ENCODE peak calls at places on chromosomes 1 and 21, in four cellular contexts. F is tibial nerve, S is GM13977, L is fibroblast of the aortic adventitia. C is an unnamed sample.

GRCh38 chr1:111961773-111962565 is 27.5 kb downstream of the KCND3 start:
- DNase-seq in F (no peak), L (no peak), S (no peak), C (no peak)

GRCh38 chr1:235067396-235068154 is 61.1 kb downstream of the TOMM20 start:
- DNase-seq in L (peak), S (no peak), F (peak), C (no peak)

GRCh38 chr1:96234299-96234698 is 487.3 kb upstream of the PTBP2 start:
- DNase-seq in S (no peak), L (peak), F (peak), C (peak)

GRCh38 chr21:18602711-18603110 is 199.1 kb upstream of the TMPRSS15 start:
- DNase-seq in F (no peak), S (no peak), L (no peak), C (no peak)

GRCh38 chr1:183472488-183473285 is at the start of gene SMG7:
- DNase-seq in L (no peak), S (peak), F (peak), C (peak)

GRCh38 chr1:162070825-162071224 is 1.3 kb downstream of the NOS1AP start:
- DNase-seq in S (no peak), L (no peak), F (no peak), C (no peak)

GRCh38 chr1:153447498-153448170 is 12.8 kb downstream of the S100A7 start:
- DNase-seq in S (no peak), L (peak), F (no peak), C (no peak)

GRCh38 chr1:113133038-113133437 is 60.0 kb downstream of the LRIG2 start:
- DNase-seq in L (no peak), S (no peak), F (no peak), C (no peak)

GRCh38 chr1:213956295-213956770 is 31.4 kb upstream of the PROX1 start:
- DNase-seq in F (no peak), S (no peak), L (no peak), C (no peak)

GRCh38 chr1:227192163-227192562 is 126.1 kb downstream of the CDC42BPA start:
- DNase-seq in S (no peak), F (no peak), L (peak), C (no peak)

GRCh38 chr1:245579881-245580280 is 425.1 kb downstream of the KIF26B start:
- DNase-seq in L (no peak), F (no peak), S (no peak), C (no peak)

GRCh38 chr1:39154553-39155361 is 49.7 kb upstream of the MACF1 start:
- DNase-seq in S (no peak), F (peak), L (peak), C (no peak)

GRCh38 chr1:39160703-39161102 is 43.8 kb upstream of the MACF1 start:
- DNase-seq in F (no peak), L (peak), S (no peak), C (no peak)

GRCh38 chr1:39159224-39160036 is 45.1 kb upstream of the MACF1 start:
- DNase-seq in S (no peak), L (peak), F (no peak), C (no peak)

GRCh38 chr1:39157304-39157703 is 47.2 kb upstream of the MACF1 start:
- DNase-seq in S (no peak), F (no peak), L (no peak), C (no peak)

DNA sequence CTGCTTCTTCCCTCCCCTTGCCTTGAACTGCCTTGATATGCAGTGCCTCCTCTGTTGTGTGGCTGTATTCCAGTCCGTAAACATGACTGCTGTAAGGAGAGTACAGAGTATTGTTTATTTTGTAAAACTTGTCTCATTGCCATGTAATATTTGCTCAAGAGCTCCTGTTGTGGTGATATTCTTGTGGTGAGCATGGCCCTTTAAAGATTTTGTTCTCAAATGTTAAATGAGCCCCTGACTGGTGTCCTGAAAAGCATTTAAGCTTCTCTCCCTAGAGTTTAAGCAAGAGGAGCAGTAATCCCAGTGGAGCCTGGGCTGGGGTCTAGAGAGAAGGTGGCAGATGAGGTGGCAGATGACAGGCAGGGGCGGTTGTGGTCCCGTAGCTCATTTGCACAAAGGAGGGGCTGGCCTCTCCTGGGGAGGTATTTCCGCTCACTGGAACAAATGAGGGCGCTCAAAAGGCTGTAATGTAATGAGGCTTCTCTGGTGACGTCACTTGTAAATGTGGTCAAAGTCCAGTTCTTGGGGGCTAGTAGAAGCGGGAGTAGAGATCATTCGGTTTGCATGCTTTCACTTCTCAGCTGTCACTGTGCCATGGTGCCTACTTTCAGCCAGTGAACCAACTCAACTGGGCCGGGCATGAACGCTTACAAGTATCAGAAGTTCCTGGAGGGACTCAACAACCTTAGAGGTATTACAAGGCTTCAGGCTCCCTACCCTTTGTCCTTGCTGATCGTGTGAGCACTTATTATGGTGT is 46.0 kb upstream of the MACF1 start:
- DNase-seq in L (no peak), F (no peak), S (no peak), C (no peak)
- TF ChIP-seq CTCF in L (no peak), F (no peak), S (no peak), C (no peak)

GRCh38 chr1:94009304-94009703 is 100.1 kb upstream of the GCLM start:
- DNase-seq in F (no peak), L (no peak), S (no peak), C (no peak)

GRCh38 chr1:94013331-94013925 is 104.2 kb upstream of the GCLM start:
- DNase-seq in F (no peak), L (no peak), S (no peak), C (no peak)

GRCh38 chr1:94011709-94012590 is 102.7 kb upstream of the GCLM start:
- DNase-seq in L (peak), F (no peak), S (no peak), C (no peak)

GRCh38 chr1:94012686-94013330 is 103.6 kb upstream of the GCLM start:
- DNase-seq in S (no peak), F (no peak), L (peak), C (no peak)

GRCh38 chr1:94011129-94011528 is 101.9 kb upstream of the GCLM start:
- DNase-seq in F (no peak), S (no peak), L (no peak), C (no peak)
- TF ChIP-seq CTCF in F (no peak), S (no peak), L (no peak), C (no peak)

DNA sequence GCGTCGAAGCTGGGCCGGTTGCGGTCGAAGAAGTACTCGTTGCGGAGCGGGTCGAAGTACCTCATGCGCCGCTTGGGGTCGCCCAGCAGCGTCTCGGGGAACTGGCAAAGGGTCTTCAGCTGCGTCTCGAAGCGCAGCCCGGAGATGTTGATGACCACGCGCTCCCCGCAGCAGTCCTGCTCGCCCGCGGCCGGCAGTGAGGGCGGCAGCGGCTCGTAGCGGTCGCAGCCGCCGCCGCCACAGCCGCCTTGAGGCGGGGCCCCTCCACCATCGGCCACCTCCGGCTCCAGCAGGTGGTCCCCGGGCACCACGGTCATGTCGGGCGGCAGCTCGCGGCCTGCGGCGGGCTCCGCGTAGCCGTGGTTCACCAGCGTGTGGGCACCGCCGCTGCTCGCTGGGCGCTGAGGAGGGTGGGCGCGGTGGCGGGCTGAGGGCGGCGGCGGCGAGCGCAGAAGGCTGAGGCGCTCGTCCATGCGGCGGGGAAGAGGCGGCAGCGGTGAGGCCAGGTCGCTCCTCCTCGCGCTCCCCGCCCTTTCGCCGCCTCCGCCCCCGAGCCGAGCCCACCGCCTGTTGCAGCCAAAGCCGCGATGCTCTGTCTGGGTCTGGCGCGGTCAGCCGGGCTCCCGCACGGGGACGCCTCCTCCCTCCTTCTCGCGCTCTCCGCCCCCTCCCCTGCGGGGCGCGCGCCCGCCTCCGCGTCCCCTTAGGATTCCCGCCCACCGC is at the start of gene KCNA3:
- DNase-seq in F (no peak), S (peak), L (no peak), C (peak)
- TF ChIP-seq CTCF in F (no peak), S (no peak), L (no peak), C (no peak)

GRCh38 chr1:229272164-229273158 is 1.6 kb downstream of the RAB4A start:
- DNase-seq in L (no peak), F (no peak), S (no peak), C (no peak)

GRCh38 chr1:229268505-229268904 is 2.4 kb upstream of the RAB4A start:
- DNase-seq in S (no peak), L (peak), F (no peak), C (no peak)

GRCh38 chr1:229273507-229274232 is 2.8 kb downstream of the RAB4A start:
- DNase-seq in L (peak), S (no peak), F (no peak), C (no peak)

GRCh38 chr1:229270547-229271447 is at the start of gene RAB4A:
- DNase-seq in L (peak), F (peak), S (peak), C (peak)

GRCh38 chr1:229271448-229272120 is 673 bp downstream of the RAB4A start:
- DNase-seq in L (peak), S (peak), F (no peak), C (no peak)
- TF ChIP-seq CTCF in L (no peak), S (no peak), F (no peak), C (no peak)

DNA sequence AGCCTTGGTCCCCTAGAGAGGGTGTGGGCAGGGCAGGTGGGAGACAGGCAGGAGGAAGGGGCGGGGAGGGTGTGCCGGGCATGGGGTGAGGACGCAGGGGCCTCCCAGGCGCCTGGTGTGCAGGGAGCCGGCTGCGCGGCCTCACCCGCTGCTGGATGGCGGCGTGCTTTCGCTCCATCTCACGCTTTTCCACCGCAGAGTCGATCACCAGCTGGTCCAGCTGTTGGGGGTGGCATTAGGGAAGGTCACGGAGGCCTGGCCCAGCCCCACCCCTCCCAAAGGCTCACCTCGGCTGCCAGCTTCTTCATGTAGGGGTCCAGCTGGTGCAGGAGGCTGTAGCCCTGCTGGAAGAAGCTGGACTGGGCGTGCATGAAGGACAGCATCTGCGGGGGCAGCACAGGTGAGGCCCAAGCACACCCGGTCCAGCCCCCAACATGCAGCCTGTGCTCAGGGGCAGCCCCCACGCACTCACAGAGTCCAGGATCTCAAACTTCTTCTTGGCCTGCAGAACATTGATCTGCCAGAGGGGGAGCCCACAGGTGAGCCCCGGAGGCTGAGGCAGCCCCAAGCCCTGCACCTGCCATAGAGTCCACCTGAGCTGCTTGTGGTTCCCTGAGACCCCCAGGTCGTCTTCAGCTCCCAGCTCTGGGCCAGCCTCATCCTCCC is 7.9 kb downstream of the ACAP3 start:
- DNase-seq in F (no peak), S (peak), L (no peak), C (no peak)
- TF ChIP-seq CTCF in F (peak), S (peak), L (peak), C (peak)

C was measured in mesothelial cell of epicardium.